ENCODE peak calls at places on chromosomes 12 and 14, in four cellular contexts. I, Y, M and L are unnamed samples.

GRCh38 chr14:97796511-97796910 is 999.3 kb downstream of the VRK1 start:
- DNase-seq in I (no peak), Y (no peak), M (peak; percentile 53), L (no peak)

GRCh38 chr14:71113376-71113775 is 206.1 kb downstream of the PCNX1 start:
- DNase-seq in I (no peak), Y (no peak), M (no peak), L (no peak)

GRCh38 chr14:55929136-55929535 is 189.1 kb upstream of the PELI2 start:
- DNase-seq in I (no peak), Y (no peak), M (no peak), L (no peak)

GRCh38 chr12:63966603-63966975 is 122.1 kb downstream of the SRGAP1 start:
- DNase-seq in I (no peak), Y (no peak), M (no peak), L (no peak)

GRCh38 chr14:92967346-92967926 is 44.5 kb downstream of the CHGA start:
- DNase-seq in I (no peak), Y (no peak), M (no peak), L (no peak)

GRCh38 chr12:97309921-97310320 is 152.7 kb upstream of the RMST start:
- DNase-seq in I (no peak), Y (no peak), M (no peak), L (no peak)

GRCh38 chr12:51082561-51083139 is 746 bp downstream of the CSRNP2 start:
- DNase-seq in I (no peak), Y (no peak), M (no peak), L (no peak)

GRCh38 chr12:132837693-132838463 is 9.2 kb upstream of the GOLGA3 start:
- DNase-seq in I (no peak), Y (peak; percentile 78), M (no peak), L (no peak)

GRCh38 chr12:100545092-100545491 is 28.4 kb upstream of the GAS2L3 start:
- DNase-seq in I (no peak), Y (no peak), M (no peak), L (no peak)

GRCh38 chr12:6314776-6315175 is 4.3 kb downstream of the PLEKHG6 start:
- DNase-seq in I (no peak), Y (no peak), M (no peak), L (peak; percentile 69)

GRCh38 chr12:62533755-62534107 is 67.1 kb downstream of the MON2 start:
- DNase-seq in I (no peak), Y (no peak), M (no peak), L (no peak)

GRCh38 chr12:7512528-7512927 is 9.0 kb upstream of the CD163 start:
- DNase-seq in I (peak; percentile 64), Y (peak; percentile 62), M (no peak), L (no peak)

GRCh38 chr14:100790785-100791667 is 34.9 kb upstream of the MEG3 start:
- DNase-seq in I (no peak), Y (no peak), M (no peak), L (no peak)

GRCh38 chr14:68938515-68939423 is 40.3 kb downstream of the ACTN1 start:
- DNase-seq in I (no peak), Y (peak; percentile 77), M (no peak), L (peak; percentile 85)

GRCh38 chr14:100775351-100775830 is 48.7 kb downstream of the DLK1 start:
- DNase-seq in I (no peak), Y (peak; percentile 32), M (no peak), L (no peak)

GRCh38 chr12:120377611-120378010 is 8.6 kb upstream of the MSI1 start:
- DNase-seq in I (no peak), Y (no peak), M (no peak), L (no peak)

GRCh38 chr14:59292028-59292427 is 103.6 kb downstream of the DAAM1 start:
- DNase-seq in I (no peak), Y (no peak), M (no peak), L (no peak)

GRCh38 chr14:63388766-63389431 is 70.2 kb upstream of the GPHB5 start:
- DNase-seq in I (peak; percentile 44), Y (peak; percentile 78), M (no peak), L (peak; percentile 68)

GRCh38 chr12:91023326-91024004 is 18.7 kb upstream of the EPYC start:
- DNase-seq in I (no peak), Y (no peak), M (no peak), L (no peak)

GRCh38 chr14:51145246-51145645 is 50.3 kb upstream of the TRIM9 start:
- DNase-seq in I (no peak), Y (no peak), M (no peak), L (no peak)

GRCh38 chr14:58899317-58899713 is 261.6 kb downstream of the DACT1 start:
- DNase-seq in I (no peak), Y (no peak), M (no peak), L (no peak)

GRCh38 chr14:56754966-56755365 is 55.3 kb downstream of the OTX2 start:
- DNase-seq in I (no peak), Y (no peak), M (no peak), L (no peak)

GRCh38 chr14:39264057-39264456 is 30.3 kb downstream of the MIA2 start:
- DNase-seq in I (no peak), Y (no peak), M (no peak), L (no peak)

GRCh38 chr14:39265741-39266588 is 32.2 kb downstream of the MIA2 start:
- DNase-seq in I (no peak), Y (no peak), M (no peak), L (no peak)

GRCh38 chr14:39266589-39266870 is 32.8 kb downstream of the MIA2 start:
- DNase-seq in I (peak; percentile 63), Y (peak; percentile 80), M (no peak), L (no peak)

GRCh38 chr14:39264558-39264957 is 30.8 kb downstream of the MIA2 start:
- DNase-seq in I (no peak), Y (no peak), M (no peak), L (no peak)

DNA sequence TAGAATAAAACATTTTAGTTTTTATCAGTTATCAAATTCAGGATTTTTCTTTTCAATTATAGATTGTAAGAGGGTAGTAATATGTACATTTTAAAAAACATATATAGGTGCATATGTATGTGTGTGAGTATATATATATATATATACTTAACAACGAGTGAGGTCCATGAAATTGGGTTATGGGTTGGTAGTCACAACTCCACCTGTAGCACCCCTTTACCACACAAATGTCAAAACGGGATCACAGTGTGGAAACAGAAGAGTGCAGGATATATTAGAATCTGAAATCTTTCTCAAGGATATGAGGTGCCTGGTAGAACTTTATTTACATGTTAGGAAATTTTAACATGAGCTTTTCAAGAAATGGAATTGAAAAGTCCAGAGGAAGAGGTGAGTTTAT is 31.3 kb downstream of the MIA2 start:
- DNase-seq in I (no peak), Y (no peak), M (no peak), L (no peak)
- H3K4me3 ChIP-seq in I (peak overlapping the region; percentile 87), Y (no peak overlapping the region), M (no peak overlapping the region), L (peak overlapping the region; percentile 87)

GRCh38 chr12:80708535-80709328 is 1.3 kb downstream of the MYF6 start:
- DNase-seq in I (no peak), Y (no peak), M (no peak), L (no peak)

GRCh38 chr12:80709811-80710726 is 2.6 kb downstream of the MYF6 start:
- DNase-seq in I (no peak), Y (no peak), M (no peak), L (no peak)

GRCh38 chr12:80707126-80707829 is at the start of gene MYF6:
- DNase-seq in I (no peak), Y (no peak), M (no peak), L (no peak)

GRCh38 chr12:80710727-80711066 is 3.3 kb downstream of the MYF6 start:
- DNase-seq in I (no peak), Y (no peak), M (no peak), L (no peak)

GRCh38 chr12:80707830-80708534 is 548 bp downstream of the MYF6 start:
- DNase-seq in I (no peak), Y (peak; percentile 59), M (no peak), L (peak; percentile 72)
- H3K4me3 ChIP-seq in I (no peak overlapping the region), Y (no peak overlapping the region), M (peak overlapping the region; percentile 17), L (no peak overlapping the region)

GRCh38 chr14:61811882-61812346 is 49.7 kb downstream of the SNAPC1 start:
- DNase-seq in I (no peak), Y (no peak), M (no peak), L (no peak)
- H3K4me3 ChIP-seq in I (no peak overlapping the region), Y (no peak overlapping the region), M (peak overlapping the region; percentile 55), L (no peak overlapping the region)

GRCh38 chr12:112978163-112979081 is at the start of gene OAS2:
- DNase-seq in I (peak; percentile 64), Y (peak; percentile 73), M (peak; percentile 93), L (peak; percentile 79)

GRCh38 chr12:112979281-112979680 is 962 bp downstream of the OAS2 start:
- DNase-seq in I (no peak), Y (no peak), M (peak; percentile 90), L (no peak)

GRCh38 chr12:112977641-112978040 is 678 bp upstream of the OAS2 start:
- DNase-seq in I (no peak), Y (no peak), M (no peak), L (no peak)

GRCh38 chr12:112974904-112975303 is 3.4 kb upstream of the OAS2 start:
- DNase-seq in I (no peak), Y (no peak), M (no peak), L (no peak)

DNA sequence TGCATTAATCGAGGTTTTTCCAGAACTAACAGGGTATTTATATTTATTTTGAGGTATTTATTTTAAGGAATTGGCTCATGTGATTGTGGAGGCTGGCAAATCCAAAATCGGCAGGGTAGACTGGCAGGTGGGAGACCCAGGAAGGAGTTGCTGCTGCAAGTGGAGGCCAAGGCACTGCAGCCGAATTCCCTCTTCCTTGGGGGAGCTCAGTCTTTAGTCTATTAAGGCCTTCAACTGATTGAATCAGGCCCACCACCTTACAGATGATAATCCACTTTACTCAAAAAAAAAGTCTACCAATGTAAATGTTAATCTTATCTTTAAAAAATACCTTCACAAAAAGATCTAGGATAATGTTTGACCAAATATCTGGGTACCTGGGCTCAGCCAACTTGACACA is 1.2 kb upstream of the OAS2 start:
- DNase-seq in I (no peak), Y (no peak), M (no peak), L (no peak)
- H3K4me3 ChIP-seq in I (no peak overlapping the region), Y (no peak overlapping the region), M (no peak overlapping the region), L (no peak overlapping the region)

GRCh38 chr14:76267322-76268012 is 108.5 kb upstream of the ESRRB start:
- DNase-seq in I (peak; percentile 64), Y (peak; percentile 69), M (no peak), L (peak; percentile 87)
- H3K4me3 ChIP-seq in I (peak overlapping the region; percentile 37), Y (peak overlapping the region; percentile 46), M (peak overlapping the region; percentile 42), L (peak overlapping the region; percentile 81)

DNA sequence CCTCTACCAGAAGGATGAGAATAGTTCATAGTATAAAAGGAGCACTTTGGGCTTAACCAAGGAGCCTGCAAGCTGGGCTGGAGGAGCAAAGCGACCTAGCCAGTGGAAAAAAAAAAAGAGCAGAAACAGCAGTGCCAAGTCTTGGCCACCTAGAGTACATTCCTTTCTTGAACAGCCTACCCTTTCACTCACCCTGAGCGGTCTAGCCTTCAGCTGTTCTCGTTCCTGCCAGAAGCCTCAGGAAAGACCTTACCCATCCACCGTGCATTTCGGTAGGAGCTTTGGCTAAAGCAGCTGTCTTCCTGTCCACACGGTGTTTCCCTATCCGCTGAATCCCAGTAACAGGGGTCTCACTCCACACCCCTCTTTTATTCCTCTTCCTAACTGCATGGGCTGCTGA is 88.7 kb upstream of the METAP2 start:
- DNase-seq in I (no peak), Y (peak; percentile 77), M (no peak), L (no peak)
- H3K4me3 ChIP-seq in I (no peak overlapping the region), Y (peak overlapping the region; percentile 37), M (peak overlapping the region; percentile 38), L (peak overlapping the region; percentile 43)